ENCODE peak calls at places on chromosomes 12 and 14, in seven cellular contexts. Y is tibial nerve; F is C1 segment of cervical spinal cord; H is NCI-H446; X is A549; E is esophagus squamous epithelium; O is activated T-cell treated with anti-CD3 and anti-CD28 coated beads, Interleukin-2, amount 50 U/mL, for 48 hours. S is an unnamed sample.

GRCh38 chr14:29846339-29847129 is 81.1 kb downstream of the PRKD1 start:
- DNase-seq in Y (no peak), F (no peak), H (no peak), X (no peak), E (no peak), O (no peak), S (no peak)

GRCh38 chr12:116528067-116528466 is 31.1 kb upstream of the MAP1LC3B2 start:
- DNase-seq in Y (no peak), F (no peak), H (no peak), X (peak), E (no peak), O (no peak), S (no peak)

GRCh38 chr12:108046135-108046534 is 83.0 kb upstream of the WSCD2 start:
- DNase-seq in Y (no peak), F (no peak), H (no peak), X (no peak), E (no peak), O (no peak), S (no peak)

GRCh38 chr14:88879016-88879415 is 54.6 kb downstream of the TTC8 start:
- DNase-seq in Y (no peak), F (no peak), H (no peak), X (peak), E (no peak), O (no peak), S (no peak)

GRCh38 chr14:29310757-29311156 is 544.2 kb downstream of the FOXG1 start:
- DNase-seq in Y (no peak), F (no peak), H (no peak), X (no peak), E (no peak), O (no peak), S (no peak)

GRCh38 chr14:60970146-60970545 is 10.7 kb downstream of the TRMT5 start:
- DNase-seq in Y (no peak), F (no peak), H (no peak), X (no peak), E (no peak), O (no peak), S (no peak)

GRCh38 chr14:105761842-105762241 is 235.5 kb downstream of the TMEM121 start:
- DNase-seq in Y (no peak), F (no peak), H (no peak), X (no peak), E (no peak), O (peak), S (no peak)

GRCh38 chr12:31289443-31289842 is 36.5 kb downstream of the SINHCAF start:
- DNase-seq in Y (no peak), F (no peak), H (no peak), X (no peak), E (no peak), O (no peak), S (no peak)

GRCh38 chr14:41586237-41586636 is 20.4 kb upstream of the LRFN5 start:
- DNase-seq in Y (no peak), F (no peak), H (no peak), X (no peak), E (no peak), O (no peak), S (no peak)

GRCh38 chr12:32069071-32069470 is 37.6 kb upstream of the BICD1 start:
- DNase-seq in Y (no peak), F (no peak), H (no peak), X (peak), E (no peak), O (no peak), S (no peak)

GRCh38 chr12:85516039-85516438 is 236.0 kb downstream of the ALX1 start:
- DNase-seq in Y (no peak), F (no peak), H (no peak), X (no peak), E (no peak), O (no peak), S (no peak)

GRCh38 chr14:95875831-95876768 is 532 bp upstream of the TUNAR start:
- DNase-seq in Y (no peak), F (peak), H (no peak), X (no peak), E (no peak), O (no peak), S (no peak)

GRCh38 chr12:124651508-124652273 is 84.3 kb upstream of the NCOR2 start:
- DNase-seq in Y (no peak), F (no peak), H (no peak), X (no peak), E (no peak), O (no peak), S (no peak)

GRCh38 chr12:155646-156045 is 58.3 kb downstream of the SLC6A12 start:
- DNase-seq in Y (no peak), F (no peak), H (no peak), X (no peak), E (no peak), O (no peak), S (no peak)

S was measured in right atrium auricular region.